ENCODE peak calls at places on chromosomes 5 and 9, in six cellular contexts. One of them, this sample, is unnamed.

GRCh38 chr9:95486318-95486717 is 30.5 kb downstream of the PTCH1 start:
- DNase-seq in uterus: no peak
- DNase-seq in upper lobe of left lung: no peak
- DNase-seq in epithelial cell of esophagus: no peak
- DNase-seq in endothelial cell: no peak
- DNase-seq in heart right ventricle: no peak
- DNase-seq in this sample: no peak

GRCh38 chr9:110133608-110134214 is 74.2 kb downstream of the C9orf152 start:
- DNase-seq in uterus: no peak
- DNase-seq in endothelial cell: no peak
- DNase-seq in heart right ventricle: no peak
- DNase-seq in epithelial cell of esophagus: peak
- DNase-seq in upper lobe of left lung: no peak
- DNase-seq in this sample: no peak

GRCh38 chr5:141618030-141618803 is 583 bp downstream of the DIAPH1 start:
- DNase-seq in upper lobe of left lung: peak
- DNase-seq in heart right ventricle: peak
- DNase-seq in uterus: peak
- DNase-seq in endothelial cell: peak
- DNase-seq in epithelial cell of esophagus: peak
- DNase-seq in this sample: peak

GRCh38 chr5:4563400-4563799 is 576.7 kb upstream of the ADAMTS16 start:
- DNase-seq in endothelial cell: peak
- DNase-seq in epithelial cell of esophagus: peak
- DNase-seq in uterus: no peak
- DNase-seq in heart right ventricle: no peak
- DNase-seq in upper lobe of left lung: no peak
- DNase-seq in this sample: no peak

GRCh38 chr5:72476721-72477120 is 30.5 kb downstream of the ZNF366 start:
- DNase-seq in uterus: no peak
- DNase-seq in upper lobe of left lung: no peak
- DNase-seq in epithelial cell of esophagus: no peak
- DNase-seq in endothelial cell: no peak
- DNase-seq in heart right ventricle: no peak
- DNase-seq in this sample: no peak

GRCh38 chr9:29769019-29769418 is 2195.7 kb upstream of the C9orf72 start:
- DNase-seq in endothelial cell: no peak
- DNase-seq in heart right ventricle: no peak
- DNase-seq in upper lobe of left lung: no peak
- DNase-seq in epithelial cell of esophagus: peak
- DNase-seq in uterus: no peak
- DNase-seq in this sample: no peak

GRCh38 chr9:109088221-109088620 is 31.5 kb downstream of the TMEM245 start:
- DNase-seq in epithelial cell of esophagus: no peak
- DNase-seq in heart right ventricle: no peak
- DNase-seq in upper lobe of left lung: no peak
- DNase-seq in endothelial cell: no peak
- DNase-seq in uterus: no peak
- DNase-seq in this sample: no peak

GRCh38 chr5:69206528-69207190 is 17.3 kb downstream of the CENPH start:
- DNase-seq in endothelial cell: no peak
- DNase-seq in epithelial cell of esophagus: peak
- DNase-seq in upper lobe of left lung: no peak
- DNase-seq in uterus: no peak
- DNase-seq in heart right ventricle: no peak
- DNase-seq in this sample: no peak

GRCh38 chr5:163460562-163461176 is at the start of gene HMMR:
- DNase-seq in epithelial cell of esophagus: peak
- DNase-seq in endothelial cell: no peak
- DNase-seq in uterus: no peak
- DNase-seq in upper lobe of left lung: no peak
- DNase-seq in heart right ventricle: no peak
- DNase-seq in this sample: no peak

DNA sequence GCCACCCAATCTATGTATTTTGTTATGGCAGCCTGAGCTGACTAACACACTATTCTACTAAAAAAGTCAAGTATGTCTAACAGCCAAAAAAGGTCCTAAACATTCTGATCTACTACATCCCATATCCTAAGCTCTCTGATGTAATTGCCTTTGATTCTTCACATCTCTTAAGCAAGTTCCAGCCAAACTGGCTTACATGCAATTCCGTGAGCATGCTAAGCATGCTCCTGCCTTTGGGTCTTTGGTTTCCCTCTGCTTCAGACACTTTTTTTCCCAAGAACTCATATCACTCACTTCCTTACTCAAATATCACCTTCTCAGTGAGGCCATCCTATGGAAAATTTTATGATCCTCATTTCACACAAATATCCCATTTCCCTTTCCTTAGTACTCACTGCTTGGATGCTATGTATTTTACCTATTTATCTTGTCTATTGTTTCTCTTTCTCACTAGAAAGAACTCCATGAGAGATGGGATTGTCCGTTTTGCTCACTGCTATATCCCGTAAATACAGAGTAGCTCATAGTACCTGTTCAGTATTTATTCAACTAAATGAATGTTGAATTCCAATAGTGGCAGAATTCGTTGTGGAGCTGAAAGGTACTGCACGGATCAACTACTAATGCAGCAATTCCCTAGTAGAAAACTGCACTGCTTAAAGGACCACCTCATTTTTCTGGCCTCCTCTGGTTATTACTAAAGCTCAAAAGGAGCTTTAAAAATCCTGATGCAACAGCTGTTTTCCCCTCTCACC is 2.3 kb upstream of the SLC12A2 start:
- DNase-seq in endothelial cell: no peak
- DNase-seq in upper lobe of left lung: no peak
- DNase-seq in uterus: no peak
- DNase-seq in epithelial cell of esophagus: peak
- DNase-seq in heart right ventricle: no peak
- DNase-seq in this sample: no peak
- TF ChIP-seq CTCF in endothelial cell: no peak
- TF ChIP-seq CTCF in upper lobe of left lung: no peak
- TF ChIP-seq CTCF in uterus: peak
- TF ChIP-seq CTCF in epithelial cell of esophagus: peak
- TF ChIP-seq CTCF in heart right ventricle: no peak
- TF ChIP-seq CTCF in this sample: no peak

GRCh38 chr9:4108708-4109444 is 191.0 kb downstream of the GLIS3 start:
- DNase-seq in endothelial cell: no peak
- DNase-seq in epithelial cell of esophagus: no peak
- DNase-seq in heart right ventricle: no peak
- DNase-seq in upper lobe of left lung: no peak
- DNase-seq in uterus: no peak
- DNase-seq in this sample: no peak

GRCh38 chr9:4106744-4107143 is 193.1 kb downstream of the GLIS3 start:
- DNase-seq in uterus: no peak
- DNase-seq in endothelial cell: no peak
- DNase-seq in upper lobe of left lung: no peak
- DNase-seq in epithelial cell of esophagus: peak
- DNase-seq in heart right ventricle: no peak
- DNase-seq in this sample: no peak

GRCh38 chr9:4113711-4114110 is 186.2 kb downstream of the GLIS3 start:
- DNase-seq in epithelial cell of esophagus: no peak
- DNase-seq in heart right ventricle: no peak
- DNase-seq in endothelial cell: no peak
- DNase-seq in uterus: no peak
- DNase-seq in upper lobe of left lung: no peak
- DNase-seq in this sample: no peak

GRCh38 chr9:4111233-4112000 is 188.5 kb downstream of the GLIS3 start:
- DNase-seq in upper lobe of left lung: no peak
- DNase-seq in epithelial cell of esophagus: no peak
- DNase-seq in endothelial cell: no peak
- DNase-seq in uterus: no peak
- DNase-seq in heart right ventricle: no peak
- DNase-seq in this sample: no peak

DNA sequence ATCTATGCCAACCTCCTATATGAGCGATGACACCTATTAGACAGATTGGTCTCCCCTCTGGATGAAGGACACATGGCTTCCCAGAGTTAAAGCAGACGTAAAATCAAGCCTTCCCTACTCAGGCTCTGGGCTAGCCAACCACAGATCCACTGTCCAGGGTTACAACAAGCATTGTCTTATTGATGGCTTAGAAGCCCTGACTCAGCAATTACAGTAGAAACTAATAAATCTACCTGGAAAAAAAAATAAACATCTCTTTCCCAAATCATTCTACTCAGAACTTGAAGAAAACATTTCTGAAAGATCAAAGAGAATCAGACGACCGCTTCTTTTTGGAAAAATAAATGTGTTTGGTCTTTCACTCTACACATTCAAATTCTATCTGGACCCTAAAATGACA is 189.3 kb downstream of the GLIS3 start:
- DNase-seq in upper lobe of left lung: no peak
- DNase-seq in endothelial cell: no peak
- DNase-seq in epithelial cell of esophagus: no peak
- DNase-seq in uterus: no peak
- DNase-seq in heart right ventricle: no peak
- DNase-seq in this sample: no peak
- TF ChIP-seq CTCF in upper lobe of left lung: no peak
- TF ChIP-seq CTCF in endothelial cell: no peak
- TF ChIP-seq CTCF in epithelial cell of esophagus: no peak
- TF ChIP-seq CTCF in uterus: no peak
- TF ChIP-seq CTCF in heart right ventricle: no peak
- TF ChIP-seq CTCF in this sample: no peak

DNA sequence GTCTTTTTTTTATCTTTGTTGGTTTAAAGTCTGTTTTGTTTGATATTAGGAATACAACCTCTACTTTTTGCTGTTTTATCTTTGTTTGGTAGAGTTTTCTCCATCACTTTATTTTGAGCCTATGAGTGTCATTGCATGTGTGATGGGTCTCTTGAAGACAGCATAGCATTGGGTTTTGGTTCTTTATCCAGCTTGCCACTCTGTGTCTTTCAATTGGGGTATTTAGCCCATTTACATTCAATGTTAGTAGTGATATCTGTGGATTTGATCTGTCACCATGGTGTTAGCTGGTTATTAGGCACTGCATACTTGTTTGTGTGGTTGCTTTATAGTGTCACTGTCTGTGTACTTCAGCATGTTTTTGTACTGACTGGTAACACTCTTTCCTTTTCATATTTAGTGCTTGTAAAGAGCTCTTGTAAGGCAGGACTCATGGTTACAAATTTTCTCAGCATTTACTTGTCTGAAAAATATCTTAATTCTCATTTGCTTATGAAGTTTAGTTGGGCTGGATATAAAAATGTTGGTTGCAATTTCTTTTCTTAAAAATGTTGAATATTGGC is 845.5 kb downstream of the TLE4 start:
- DNase-seq in endothelial cell: no peak
- DNase-seq in upper lobe of left lung: no peak
- DNase-seq in heart right ventricle: no peak
- DNase-seq in uterus: no peak
- DNase-seq in epithelial cell of esophagus: no peak
- DNase-seq in this sample: no peak
- TF ChIP-seq CTCF in endothelial cell: no peak
- TF ChIP-seq CTCF in upper lobe of left lung: no peak
- TF ChIP-seq CTCF in heart right ventricle: no peak
- TF ChIP-seq CTCF in uterus: no peak
- TF ChIP-seq CTCF in epithelial cell of esophagus: no peak
- TF ChIP-seq CTCF in this sample: no peak

GRCh38 chr9:98117984-98118639 is 910 bp downstream of the TRIM14 start:
- DNase-seq in uterus: no peak
- DNase-seq in endothelial cell: no peak
- DNase-seq in epithelial cell of esophagus: peak
- DNase-seq in heart right ventricle: no peak
- DNase-seq in upper lobe of left lung: no peak
- DNase-seq in this sample: peak
- TF ChIP-seq CTCF in uterus: no peak
- TF ChIP-seq CTCF in endothelial cell: no peak
- TF ChIP-seq CTCF in epithelial cell of esophagus: peak
- TF ChIP-seq CTCF in heart right ventricle: no peak
- TF ChIP-seq CTCF in upper lobe of left lung: peak
- TF ChIP-seq CTCF in this sample: peak

DNA sequence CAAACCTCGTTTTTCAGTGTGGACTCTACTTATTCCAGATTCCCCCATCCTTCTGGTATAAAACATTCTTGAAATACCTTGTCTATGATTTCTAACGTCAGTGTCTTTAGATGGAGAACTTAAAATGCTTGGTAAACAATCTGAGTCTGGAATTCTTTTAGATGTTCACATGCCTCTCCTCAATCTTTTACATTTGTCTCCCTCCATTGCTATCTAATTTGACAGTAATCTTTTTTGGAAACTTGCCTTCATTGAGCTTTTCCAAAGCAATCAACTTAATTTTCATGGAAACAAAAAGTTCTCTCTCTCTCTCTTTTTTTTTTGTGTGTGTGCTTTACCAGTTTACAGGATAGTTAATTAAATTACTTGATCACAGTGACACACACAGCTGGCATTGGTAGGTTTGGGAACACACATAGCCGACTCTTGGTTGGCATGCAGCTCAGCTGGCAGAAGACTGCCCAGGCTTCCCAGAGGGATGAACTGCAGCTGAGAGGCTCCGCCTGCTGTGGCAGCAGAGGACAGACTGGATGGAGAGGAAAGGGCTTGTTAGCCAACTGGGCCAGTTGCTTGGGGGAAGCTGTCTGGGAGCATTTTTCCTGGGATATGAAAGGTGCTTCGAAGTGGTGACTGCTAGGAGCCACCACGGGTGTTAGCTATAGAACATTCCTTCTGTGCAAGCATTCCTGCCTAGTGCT is 271.3 kb downstream of the ZSWIM6 start:
- DNase-seq in upper lobe of left lung: no peak
- DNase-seq in endothelial cell: no peak
- DNase-seq in uterus: no peak
- DNase-seq in heart right ventricle: peak
- DNase-seq in epithelial cell of esophagus: peak
- DNase-seq in this sample: no peak
- TF ChIP-seq CTCF in upper lobe of left lung: no peak
- TF ChIP-seq CTCF in endothelial cell: no peak
- TF ChIP-seq CTCF in uterus: no peak
- TF ChIP-seq CTCF in heart right ventricle: no peak
- TF ChIP-seq CTCF in epithelial cell of esophagus: no peak
- TF ChIP-seq CTCF in this sample: no peak

DNA sequence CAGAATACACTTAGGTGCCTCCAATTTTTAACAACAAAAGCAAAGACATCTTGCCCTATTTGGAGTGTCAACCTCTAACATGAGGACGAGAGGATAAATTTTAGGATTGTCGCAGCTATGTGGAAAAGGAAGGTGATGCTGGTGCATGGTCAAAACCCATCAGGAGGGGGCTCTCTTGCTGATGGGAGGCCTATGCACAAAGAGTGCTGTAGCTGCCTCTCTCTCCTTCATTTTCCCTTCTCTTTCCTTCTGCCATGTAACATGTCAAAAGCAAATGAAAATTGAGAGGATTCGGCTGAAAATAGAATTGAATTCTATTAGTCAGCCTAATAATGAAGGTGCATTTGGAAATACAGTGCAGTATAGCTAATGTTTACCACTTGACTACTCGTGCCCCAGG is 578.7 kb upstream of the ZNF462 start:
- DNase-seq in uterus: no peak
- DNase-seq in epithelial cell of esophagus: peak
- DNase-seq in endothelial cell: peak
- DNase-seq in heart right ventricle: no peak
- DNase-seq in upper lobe of left lung: no peak
- DNase-seq in this sample: no peak
- TF ChIP-seq CTCF in uterus: no peak
- TF ChIP-seq CTCF in epithelial cell of esophagus: peak
- TF ChIP-seq CTCF in endothelial cell: peak
- TF ChIP-seq CTCF in heart right ventricle: peak
- TF ChIP-seq CTCF in upper lobe of left lung: no peak
- TF ChIP-seq CTCF in this sample: no peak

GRCh38 chr9:127734247-127734746 is 797 bp downstream of the TOR2A start:
- DNase-seq in uterus: no peak
- DNase-seq in upper lobe of left lung: peak
- DNase-seq in epithelial cell of esophagus: no peak
- DNase-seq in heart right ventricle: no peak
- DNase-seq in endothelial cell: no peak
- DNase-seq in this sample: no peak
- TF ChIP-seq CTCF in uterus: no peak
- TF ChIP-seq CTCF in upper lobe of left lung: no peak
- TF ChIP-seq CTCF in epithelial cell of esophagus: no peak
- TF ChIP-seq CTCF in heart right ventricle: no peak
- TF ChIP-seq CTCF in endothelial cell: no peak
- TF ChIP-seq CTCF in this sample: no peak

GRCh38 chr5:138354926-138355378 is 2.5 kb downstream of the KDM3B start:
- DNase-seq in epithelial cell of esophagus: peak
- DNase-seq in heart right ventricle: peak
- DNase-seq in upper lobe of left lung: no peak
- DNase-seq in uterus: no peak
- DNase-seq in endothelial cell: peak
- DNase-seq in this sample: peak
- TF ChIP-seq CTCF in epithelial cell of esophagus: no peak
- TF ChIP-seq CTCF in heart right ventricle: no peak
- TF ChIP-seq CTCF in upper lobe of left lung: no peak
- TF ChIP-seq CTCF in uterus: no peak
- TF ChIP-seq CTCF in endothelial cell: no peak
- TF ChIP-seq CTCF in this sample: no peak

This sample was measured in activated CD8-positive, alpha-beta T cell treated with anti-CD3 and anti-CD28 coated beads for 36 hours.